ENCODE peak calls at places on chromosomes 2 and 18, in five cellular contexts. One of them, this sample, is unnamed.
A peak's percentile ranks its signal among the peaks of the same experiment; 100 is the strongest.

GRCh38 chr2:102619414-102620319 is at the start of gene SLC9A2:
- DNase-seq in heart left ventricle: no peak
- DNase-seq in cardiac muscle cell: peak; percentile 5
- DNase-seq in heart right ventricle: peak; percentile 14
- DNase-seq in adipocyte: peak; percentile 18
- DNase-seq in this sample: peak; percentile 12

GRCh38 chr2:126915903-126916302 is 17.2 kb downstream of the TEX51 start:
- DNase-seq in heart left ventricle: no peak
- DNase-seq in cardiac muscle cell: no peak
- DNase-seq in heart right ventricle: no peak
- DNase-seq in adipocyte: no peak
- DNase-seq in this sample: no peak

GRCh38 chr18:63994783-63995399 is 25.0 kb downstream of the SERPINB8 start:
- DNase-seq in heart left ventricle: peak; percentile 44
- DNase-seq in cardiac muscle cell: peak; percentile 73
- DNase-seq in heart right ventricle: no peak
- DNase-seq in adipocyte: peak; percentile 86
- DNase-seq in this sample: peak; percentile 45

GRCh38 chr2:101103846-101104245 is 47.3 kb downstream of the TBC1D8 start:
- DNase-seq in heart left ventricle: no peak
- DNase-seq in cardiac muscle cell: no peak
- DNase-seq in heart right ventricle: no peak
- DNase-seq in adipocyte: no peak
- DNase-seq in this sample: no peak

GRCh38 chr2:189285962-189286648 is 106.5 kb upstream of the COL5A2 start:
- DNase-seq in heart left ventricle: no peak
- DNase-seq in cardiac muscle cell: peak; percentile 96
- DNase-seq in heart right ventricle: no peak
- DNase-seq in adipocyte: peak; percentile 96
- DNase-seq in this sample: no peak

GRCh38 chr2:176814740-176815367 is 397.7 kb upstream of the HNRNPA3 start:
- DNase-seq in heart left ventricle: no peak
- DNase-seq in cardiac muscle cell: peak; percentile 13
- DNase-seq in heart right ventricle: no peak
- DNase-seq in adipocyte: peak; percentile 71
- DNase-seq in this sample: no peak

GRCh38 chr2:24359129-24359528 is 1.2 kb downstream of the ITSN2 start:
- DNase-seq in heart left ventricle: no peak
- DNase-seq in cardiac muscle cell: no peak
- DNase-seq in heart right ventricle: no peak
- DNase-seq in adipocyte: no peak
- DNase-seq in this sample: no peak

GRCh38 chr2:77201755-77202154 is 320.4 kb downstream of the LRRTM4 start:
- DNase-seq in heart left ventricle: no peak
- DNase-seq in cardiac muscle cell: no peak
- DNase-seq in heart right ventricle: no peak
- DNase-seq in adipocyte: no peak
- DNase-seq in this sample: no peak

GRCh38 chr2:59664946-59665345 is 888.5 kb downstream of the BCL11A start:
- DNase-seq in heart left ventricle: no peak
- DNase-seq in cardiac muscle cell: no peak
- DNase-seq in heart right ventricle: no peak
- DNase-seq in adipocyte: no peak
- DNase-seq in this sample: no peak

GRCh38 chr2:149906871-149907270 is 319.3 kb upstream of the MMADHC start:
- DNase-seq in heart left ventricle: no peak
- DNase-seq in cardiac muscle cell: no peak
- DNase-seq in heart right ventricle: no peak
- DNase-seq in adipocyte: no peak
- DNase-seq in this sample: no peak

GRCh38 chr2:105431367-105432088 is 32.7 kb upstream of the FHL2 start:
- DNase-seq in heart left ventricle: peak; percentile 82
- DNase-seq in cardiac muscle cell: peak; percentile 74
- DNase-seq in heart right ventricle: peak; percentile 71
- DNase-seq in adipocyte: peak; percentile 53
- DNase-seq in this sample: no peak

GRCh38 chr2:28896906-28897305 is 2.4 kb downstream of the WDR43 start:
- DNase-seq in heart left ventricle: no peak
- DNase-seq in cardiac muscle cell: peak; percentile 16
- DNase-seq in heart right ventricle: no peak
- DNase-seq in adipocyte: peak; percentile 68
- DNase-seq in this sample: no peak

GRCh38 chr2:237465515-237466227 is 21.4 kb upstream of the MLPH start:
- DNase-seq in heart left ventricle: no peak
- DNase-seq in cardiac muscle cell: peak; percentile 94
- DNase-seq in heart right ventricle: no peak
- DNase-seq in adipocyte: peak; percentile 81
- DNase-seq in this sample: no peak

GRCh38 chr2:237735762-237736161 is 62.8 kb upstream of the RBM44 start:
- DNase-seq in heart left ventricle: no peak
- DNase-seq in cardiac muscle cell: no peak
- DNase-seq in heart right ventricle: no peak
- DNase-seq in adipocyte: no peak
- DNase-seq in this sample: no peak